ENCODE peak calls at places on chromosome 6, in seven cellular contexts. O is activated gamma-delta T cell treated with anti-CD3 and anti-CD28 coated beads, Interleukin-2, amount 50 U/mL, for 16 hours; A is stimulated activated CD8-positive, alpha-beta memory T cell treated with anti-CD3 and anti-CD28 coated beads, Interleukin-15, amount 100 ng/mL, for 24 hours; G is mucosa of gallbladder; T is CD4-positive, alpha-beta T cell; N is iPS-NIHi11; L is PC-9. B is an unnamed sample.

GRCh38 chr6:113873043-113873667 is 16.0 kb downstream of the MARCKS start:
- DNase-seq in N (no peak), G (peak), A (no peak), L (no peak), T (no peak), O (no peak), B (peak)

GRCh38 chr6:56760842-56761241 is 118.2 kb upstream of the DST start:
- DNase-seq in T (no peak), G (no peak), N (no peak), A (no peak), O (no peak), L (no peak), B (no peak)

GRCh38 chr6:64290867-64291266 is 655.3 kb downstream of the PHF3 start:
- DNase-seq in T (no peak), A (no peak), L (no peak), N (no peak), O (no peak), G (no peak), B (no peak)

GRCh38 chr6:167093922-167094432 is 28.9 kb upstream of the CCR6 start:
- DNase-seq in N (no peak), A (peak), L (no peak), G (no peak), T (peak), O (peak), B (peak)

GRCh38 chr6:167276772-167277533 is 14.2 kb upstream of the UNC93A start:
- DNase-seq in N (no peak), O (no peak), T (no peak), A (no peak), G (no peak), L (no peak), B (no peak)

GRCh38 chr6:16319813-16320532 is 81.6 kb downstream of the GMPR start:
- DNase-seq in G (peak), A (peak), O (peak), N (no peak), T (peak), L (peak), B (peak)

GRCh38 chr6:81896561-81896960 is 144.1 kb upstream of the TENT5A start:
- DNase-seq in A (no peak), L (no peak), T (no peak), G (no peak), O (no peak), N (no peak), B (peak)

GRCh38 chr6:14910692-14911547 is 334.9 kb upstream of the JARID2 start:
- DNase-seq in G (peak), A (no peak), O (no peak), L (no peak), N (no peak), T (peak), B (peak)

GRCh38 chr6:34511214-34511922 is 44.8 kb downstream of the SPDEF start:
- DNase-seq in N (no peak), L (no peak), G (no peak), A (no peak), O (no peak), T (no peak), B (no peak)

B was measured in trophoblast cell.